ENCODE peak calls at places on chromosomes 12 and 14, in eight cellular contexts. E is astrocyte of the spinal cord, Y is endothelial cell of umbilical vein, P is Panc1, R is A549, W is gastrocnemius medialis, D is HFF-Myc, A is esophagus squamous epithelium. U is an unnamed sample.

GRCh38 chr14:78455896-78456435 is 285.8 kb downstream of the NRXN3 start:
- DNase-seq in W (no peak), P (no peak), A (no peak), Y (no peak), D (no peak), E (no peak), R (no peak), U (no peak)

GRCh38 chr14:57150449-57150848 is 118.3 kb downstream of the EXOC5 start:
- DNase-seq in D (no peak), R (no peak), W (no peak), A (no peak), Y (no peak), E (no peak), P (no peak), U (no peak)

GRCh38 chr14:29856516-29856915 is 71.1 kb downstream of the PRKD1 start:
- DNase-seq in R (no peak), Y (no peak), E (no peak), D (no peak), W (no peak), A (no peak), P (no peak), U (no peak)

GRCh38 chr14:77124345-77125274 is 17.0 kb downstream of the ZDHHC22 start:
- DNase-seq in A (no peak), D (no peak), E (peak; percentile 30), Y (peak; percentile 53), P (no peak), R (peak; percentile 48), W (no peak), U (no peak)

GRCh38 chr14:77022219-77022852 is 6.2 kb downstream of the IRF2BPL start:
- DNase-seq in R (no peak), E (no peak), D (no peak), Y (no peak), A (no peak), P (no peak), W (no peak), U (no peak)

GRCh38 chr14:61556455-61556854 is 138.9 kb upstream of the HIF1A start:
- DNase-seq in P (no peak), R (no peak), A (no peak), D (no peak), W (no peak), E (no peak), Y (no peak), U (no peak)

GRCh38 chr12:62657363-62657632 is 190.7 kb downstream of the MON2 start:
- DNase-seq in D (no peak), P (no peak), Y (no peak), A (no peak), R (no peak), W (no peak), E (no peak), U (no peak)

GRCh38 chr12:84497819-84498218 is 414.8 kb downstream of the SLC6A15 start:
- DNase-seq in W (no peak), A (no peak), R (peak; percentile 35), E (no peak), Y (peak; percentile 7), D (no peak), P (no peak), U (no peak)

GRCh38 chr14:95500772-95501401 is 15.6 kb downstream of the SYNE3 start:
- DNase-seq in A (no peak), D (peak; percentile 75), P (peak; percentile 65), R (peak; percentile 31), Y (peak; percentile 73), W (peak; percentile 63), E (peak; percentile 86), U (no peak)

GRCh38 chr12:68259318-68259940 is 6.0 kb upstream of the IL22 start:
- DNase-seq in A (no peak), Y (peak; percentile 19), W (no peak), E (peak; percentile 91), P (peak; percentile 43), D (no peak), R (no peak), U (peak; percentile 81)

GRCh38 chr12:4251228-4251891 is 22.2 kb upstream of the CCND2 start:
- DNase-seq in R (no peak), E (no peak), A (no peak), P (no peak), Y (no peak), D (no peak), W (no peak), U (no peak)

GRCh38 chr12:45939759-45940158 is 50.6 kb downstream of the SCAF11 start:
- DNase-seq in E (no peak), D (no peak), W (no peak), P (no peak), A (no peak), R (peak; percentile 26), Y (no peak), U (no peak)

GRCh38 chr12:77924703-77925102 is 94.0 kb downstream of the NAV3 start:
- DNase-seq in E (peak; percentile 53), Y (no peak), A (no peak), P (no peak), R (no peak), D (no peak), W (no peak), U (peak; percentile 59)

GRCh38 chr12:77928078-77928477 is 97.4 kb downstream of the NAV3 start:
- DNase-seq in E (no peak), R (no peak), A (no peak), D (no peak), P (no peak), Y (no peak), W (no peak), U (no peak)

GRCh38 chr12:77923882-77924281 is 93.2 kb downstream of the NAV3 start:
- DNase-seq in D (no peak), Y (no peak), W (no peak), R (no peak), E (peak; percentile 21), A (no peak), P (no peak), U (no peak)

DNA sequence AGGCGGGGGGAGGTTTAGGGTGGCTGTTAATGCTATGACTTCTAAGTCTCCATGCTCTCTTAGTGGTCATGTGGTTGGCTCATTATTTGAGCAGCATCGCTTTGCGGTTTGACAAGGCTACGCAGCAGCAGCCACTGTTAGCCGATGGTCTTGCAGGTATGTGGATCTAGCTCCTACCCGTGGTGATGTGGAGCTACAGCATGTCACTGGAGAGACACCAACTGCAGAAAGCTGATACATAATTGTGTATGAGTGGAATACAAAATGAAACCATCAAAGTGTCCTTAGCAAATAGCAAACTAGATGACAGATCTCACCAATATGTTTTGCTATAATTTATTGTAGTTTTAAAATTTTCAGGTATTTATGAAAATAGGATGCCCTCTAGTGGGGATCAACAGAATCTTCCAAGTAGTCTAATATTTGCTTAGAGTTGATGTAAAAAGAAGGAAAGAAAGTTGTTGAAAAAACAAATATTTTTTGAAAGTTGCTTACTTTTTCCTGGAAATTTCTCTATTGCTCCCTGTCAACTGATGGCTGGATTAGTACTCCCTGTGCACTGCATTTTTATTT is 94.9 kb downstream of the NAV3 start:
- DNase-seq in R (peak; percentile 95), W (peak; percentile 9), Y (peak; percentile 92), P (peak; percentile 89), D (peak; percentile 96), A (no peak), E (peak; percentile 97), U (peak; percentile 94)
- TF ChIP-seq CTCF in R (peak; percentile 100), W (peak; percentile 35), Y (peak; percentile 99), P (peak; percentile 98), D (peak; percentile 99), A (peak; percentile 54), E (peak; percentile 99), U (peak; percentile 94)

DNA sequence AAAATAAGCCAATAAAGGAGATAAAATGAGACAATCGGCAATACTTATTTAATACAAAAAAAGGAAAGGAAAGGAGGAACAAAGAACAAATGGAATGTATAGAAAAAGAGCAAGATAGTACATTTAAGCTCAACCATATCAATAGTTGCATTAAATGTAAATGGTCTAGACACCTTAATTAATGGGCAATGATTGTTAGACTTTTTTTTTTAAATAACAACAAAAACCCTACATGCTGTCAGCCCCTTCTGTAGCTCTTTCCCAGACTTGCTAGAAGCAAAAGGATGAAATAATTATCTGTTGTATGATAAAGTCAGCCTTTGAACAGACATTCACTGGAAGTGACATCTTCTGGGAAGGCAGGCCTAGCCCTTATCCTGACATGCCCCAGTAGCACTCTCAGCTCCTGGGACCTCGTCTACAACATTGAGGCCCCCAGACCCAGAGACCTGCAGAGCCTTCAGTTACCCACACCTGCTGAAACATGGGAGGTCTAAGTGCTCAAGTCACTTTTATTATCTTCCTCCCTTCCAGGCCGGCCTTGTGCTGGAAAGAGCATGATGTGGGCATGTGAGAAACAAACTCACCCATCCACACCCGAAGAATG is 13.4 kb downstream of the SIVA1 start:
- DNase-seq in R (no peak), P (no peak), W (no peak), E (no peak), D (no peak), Y (no peak), A (no peak), U (no peak)
- H3K4me3 ChIP-seq in R (no peak overlapping the region), P (no peak overlapping the region), W (no peak overlapping the region), E (no peak overlapping the region), D (no peak overlapping the region), Y (no peak overlapping the region), A (no peak overlapping the region), U (no peak overlapping the region)

GRCh38 chr14:52272375-52272774 is 4.9 kb downstream of the PTGDR start:
- DNase-seq in A (no peak), D (no peak), E (peak; percentile 14), R (peak; percentile 33), P (no peak), Y (no peak), W (no peak), U (no peak)
- TF ChIP-seq CTCF in A (no peak), D (peak; percentile 38), E (peak; percentile 32), R (peak; percentile 35), P (peak; percentile 52), Y (no peak), W (no peak), U (peak; percentile 31)

GRCh38 chr12:3078086-3078820 is 1.1 kb downstream of the TSPAN9 start:
- DNase-seq in P (no peak), D (no peak), Y (peak; percentile 47), W (no peak), R (no peak), A (no peak), E (no peak), U (no peak)
- H3K4me3 ChIP-seq in P (peak overlapping the region; percentile 52), D (peak overlapping the region; percentile 68), Y (peak overlapping the region; percentile 80), W (peak overlapping the region; percentile 85), R (peak overlapping the region; percentile 87), A (peak overlapping the region; percentile 90), E (peak overlapping the region; percentile 85), U (peak overlapping the region; percentile 71)

DNA sequence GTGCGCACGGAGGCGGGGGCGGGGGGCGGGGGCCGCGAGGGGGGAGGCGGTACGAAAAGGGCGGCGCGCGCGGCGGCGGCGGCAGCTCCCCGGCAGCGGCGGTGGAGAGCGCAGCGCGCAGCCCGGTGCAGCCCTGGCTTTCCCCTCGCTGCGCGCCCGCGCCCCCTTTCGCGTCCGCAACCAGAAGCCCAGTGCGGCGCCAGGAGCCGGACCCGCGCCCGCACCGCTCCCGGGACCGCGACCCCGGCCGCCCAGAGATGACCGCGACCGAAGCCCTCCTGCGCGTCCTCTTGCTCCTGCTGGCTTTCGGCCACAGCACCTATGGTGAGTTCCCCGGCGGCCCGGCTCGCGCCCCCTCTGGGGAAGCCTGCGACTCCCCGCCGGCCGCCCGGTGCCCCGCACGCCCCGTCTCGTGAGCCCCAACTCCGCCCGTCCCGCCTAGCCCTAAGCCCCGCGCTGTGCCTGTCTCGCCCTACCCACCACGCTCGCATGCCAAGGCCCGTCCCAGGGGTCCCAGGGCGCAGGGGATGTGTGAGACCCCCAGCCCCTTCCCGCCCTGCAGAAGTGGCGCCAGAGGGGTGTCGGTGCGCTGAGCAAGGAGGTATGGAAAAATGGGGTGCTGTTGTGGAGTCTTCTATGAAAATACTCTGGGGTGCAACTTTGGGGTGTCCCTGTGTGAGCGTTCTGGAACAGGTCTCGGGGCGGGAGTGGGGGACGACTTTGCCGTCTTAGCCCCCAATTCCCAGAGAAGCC is at the start of gene DLK1:
- DNase-seq in Y (no peak), W (no peak), P (no peak), A (no peak), R (no peak), E (no peak), D (no peak), U (no peak)
- TF ChIP-seq CTCF in Y (no peak), W (no peak), P (no peak), A (no peak), R (no peak), E (no peak), D (no peak), U (no peak)